ENCODE peak calls at places on chromosomes 4 and X, in six cellular contexts. G, U, R, M, W and I are unnamed samples.

GRCh38 chr4:41257257-41257900 is 651 bp downstream of the UCHL1 start:
- DNase-seq in R (peak), W (peak), M (peak), G (peak), U (peak), I (peak)

GRCh38 chr4:47705326-47705981 is 132.4 kb downstream of the CORIN start:
- DNase-seq in U (no peak), G (no peak), M (no peak), R (peak), W (no peak), I (no peak)

GRCh38 chrX:413322-414201 is 26.9 kb upstream of the PPP2R3B start:
- DNase-seq in G (peak), W (no peak), R (no peak), U (no peak), M (peak), I (no peak)

GRCh38 chrX:11334165-11334564 is 41.0 kb downstream of the AMELX start:
- DNase-seq in M (no peak), G (no peak), U (no peak), R (no peak), W (no peak), I (no peak)

GRCh38 chr4:1533501-1534064 is 127.3 kb upstream of the NKX1-1 start:
- DNase-seq in M (peak), R (no peak), U (no peak), G (no peak), W (no peak), I (no peak)

GRCh38 chr4:126489826-126490463 is 1142.8 kb upstream of the INTU start:
- DNase-seq in W (no peak), U (no peak), R (no peak), G (no peak), M (no peak), I (no peak)

GRCh38 chr4:22514431-22514830 is 1.4 kb downstream of the ADGRA3 start:
- DNase-seq in U (no peak), M (no peak), G (no peak), R (peak), W (no peak), I (no peak)

GRCh38 chr4:118936406-118936805 is 47.8 kb downstream of the SYNPO2 start:
- DNase-seq in U (no peak), R (no peak), G (no peak), M (no peak), W (no peak), I (no peak)

GRCh38 chr4:105147226-105148151 is 813 bp downstream of the TET2 start:
- DNase-seq in M (no peak), W (peak), G (peak), R (peak), U (no peak), I (peak)

GRCh38 chr4:88730811-88731210 is 33.2 kb upstream of the NAP1L5 start:
- DNase-seq in W (no peak), G (no peak), M (no peak), R (no peak), U (no peak), I (no peak)

GRCh38 chr4:147984065-147984777 is 252.3 kb downstream of the ARHGAP10 start:
- DNase-seq in M (peak), U (peak), W (peak), R (peak), G (peak), I (peak)

GRCh38 chrX:31435592-31435991 is 363.8 kb upstream of the FTHL17 start:
- DNase-seq in G (peak), M (no peak), W (no peak), U (no peak), R (no peak), I (no peak)

GRCh38 chrX:134764202-134764785 is 106.0 kb upstream of the PLAC1 start:
- DNase-seq in M (no peak), R (peak), U (no peak), W (no peak), G (peak), I (no peak)

GRCh38 chr4:123652501-123652900 is 255.9 kb downstream of the SPRY1 start:
- DNase-seq in W (no peak), G (no peak), M (no peak), U (no peak), R (no peak), I (no peak)

GRCh38 chrX:150219374-150220185 is 143.5 kb upstream of the MAMLD1 start:
- DNase-seq in G (peak), U (no peak), R (no peak), W (no peak), M (no peak), I (no peak)

GRCh38 chrX:120840826-120841225 is 34.8 kb downstream of the CT47B1 start:
- DNase-seq in R (no peak), G (no peak), W (no peak), U (no peak), M (no peak), I (no peak)

GRCh38 chr4:14856076-14856926 is 146.0 kb upstream of the CPEB2 start:
- DNase-seq in G (no peak), M (peak), W (no peak), U (no peak), R (no peak), I (no peak)

GRCh38 chrX:137428777-137429564 is 137.0 kb upstream of the ZIC3 start:
- DNase-seq in U (no peak), R (no peak), W (no peak), G (peak), M (no peak), I (no peak)

GRCh38 chrX:138875472-138875871 is 164.0 kb upstream of the FGF13 start:
- DNase-seq in U (no peak), M (no peak), R (no peak), W (no peak), G (no peak), I (no peak)

GRCh38 chr4:182145360-182145905 is 97.8 kb upstream of the TENM3 start:
- DNase-seq in G (peak), W (no peak), M (no peak), R (no peak), U (no peak), I (no peak)

GRCh38 chr4:187238646-187239045 is 515.0 kb upstream of the FAT1 start:
- DNase-seq in R (no peak), M (no peak), W (no peak), G (no peak), U (no peak), I (no peak)

GRCh38 chr4:47814896-47815295 is 23.0 kb downstream of the CORIN start:
- DNase-seq in W (no peak), M (no peak), G (no peak), R (no peak), U (no peak), I (no peak)

GRCh38 chrX:667360-667759 is 36.8 kb downstream of the SHOX start:
- DNase-seq in U (no peak), G (no peak), M (no peak), W (no peak), R (no peak), I (no peak)

GRCh38 chr4:155909615-155910226 is 6.2 kb downstream of the TDO2 start:
- DNase-seq in M (no peak), G (no peak), R (no peak), U (no peak), W (no peak), I (no peak)

GRCh38 chr4:522911-523443 is 24.0 kb downstream of the PIGG start:
- DNase-seq in M (no peak), G (no peak), W (no peak), U (no peak), R (no peak), I (no peak)

GRCh38 chr4:19883841-19884240 is 367.9 kb upstream of the SLIT2 start:
- DNase-seq in M (no peak), G (no peak), U (no peak), R (no peak), W (no peak), I (no peak)

GRCh38 chr4:54090404-54090803 is 9.6 kb upstream of the GSX2 start:
- DNase-seq in M (no peak), G (no peak), W (no peak), R (no peak), U (no peak), I (no peak)

GRCh38 chrX:150697641-150698040 is 4.4 kb downstream of the MTMR1 start:
- DNase-seq in R (no peak), W (no peak), G (no peak), M (no peak), U (no peak), I (no peak)

GRCh38 chr4:90328558-90328957 is 201.4 kb downstream of the CCSER1 start:
- DNase-seq in W (no peak), R (peak), M (no peak), G (peak), U (peak), I (no peak)

GRCh38 chr4:183591301-183591700 is 67.7 kb downstream of the RWDD4 start:
- DNase-seq in G (no peak), R (no peak), W (no peak), U (no peak), M (no peak), I (no peak)

GRCh38 chr4:99759988-99760387 is 56.6 kb upstream of the DAPP1 start:
- DNase-seq in W (no peak), U (no peak), G (no peak), R (no peak), M (no peak), I (no peak)

GRCh38 chr4:36590343-36590742 is 308.9 kb downstream of the DTHD1 start:
- DNase-seq in G (no peak), M (no peak), R (no peak), U (no peak), W (no peak), I (no peak)

GRCh38 chr4:890036-890695 is 42.0 kb downstream of the GAK start:
- DNase-seq in M (no peak), U (no peak), W (no peak), G (no peak), R (no peak), I (no peak)

GRCh38 chrX:153719238-153719637 is 4.9 kb downstream of the BCAP31 start:
- DNase-seq in U (no peak), W (no peak), M (no peak), R (no peak), G (no peak), I (no peak)

GRCh38 chr4:149889976-149890375 is 74.3 kb upstream of the IQCM start:
- DNase-seq in R (no peak), W (no peak), U (no peak), M (no peak), G (no peak), I (no peak)

GRCh38 chr4:122665148-122665547 is 44.3 kb upstream of the IL21 start:
- DNase-seq in M (no peak), G (no peak), R (no peak), U (no peak), W (no peak), I (no peak)

GRCh38 chr4:52795533-52795932 is 44.3 kb upstream of the ERVMER34-1 start:
- DNase-seq in M (no peak), U (no peak), W (no peak), R (no peak), G (no peak), I (no peak)

GRCh38 chr4:11805837-11806236 is 377.1 kb upstream of the HS3ST1 start:
- DNase-seq in U (no peak), G (no peak), M (no peak), W (no peak), R (peak), I (no peak)